ENCODE peak calls at places on chromosomes 4 and X, in four cellular contexts. One of them, this sample, is unnamed.

GRCh38 chr4:108400309-108400708 is 220.1 kb upstream of the RPL34 start:
- DNase-seq in stimulated activated naive CD8-positive, alpha-beta T cell treated with anti-CD3 and anti-CD28 coated beads, Interleukin-15, amount 100 ng/mL, for 72 hours: no peak
- DNase-seq in suprapubic skin: no peak
- DNase-seq in brain microvascular endothelial cell: no peak
- DNase-seq in this sample: no peak

GRCh38 chr4:38896940-38897339 is 29.3 kb downstream of the FAM114A1 start:
- DNase-seq in brain microvascular endothelial cell: no peak
- DNase-seq in stimulated activated naive CD8-positive, alpha-beta T cell treated with anti-CD3 and anti-CD28 coated beads, Interleukin-15, amount 100 ng/mL, for 72 hours: no peak
- DNase-seq in suprapubic skin: no peak
- DNase-seq in this sample: no peak

GRCh38 chr4:69440312-69440711 is 55.4 kb downstream of the UGT2B4 start:
- DNase-seq in brain microvascular endothelial cell: no peak
- DNase-seq in stimulated activated naive CD8-positive, alpha-beta T cell treated with anti-CD3 and anti-CD28 coated beads, Interleukin-15, amount 100 ng/mL, for 72 hours: no peak
- DNase-seq in suprapubic skin: no peak
- DNase-seq in this sample: no peak

GRCh38 chrX:55118574-55118973 is 29.8 kb downstream of the PAGE2 start:
- DNase-seq in suprapubic skin: no peak
- DNase-seq in brain microvascular endothelial cell: no peak
- DNase-seq in stimulated activated naive CD8-positive, alpha-beta T cell treated with anti-CD3 and anti-CD28 coated beads, Interleukin-15, amount 100 ng/mL, for 72 hours: no peak
- DNase-seq in this sample: no peak

GRCh38 chrX:69100478-69100877 is 64.8 kb downstream of the PJA1 start:
- DNase-seq in brain microvascular endothelial cell: no peak
- DNase-seq in stimulated activated naive CD8-positive, alpha-beta T cell treated with anti-CD3 and anti-CD28 coated beads, Interleukin-15, amount 100 ng/mL, for 72 hours: no peak
- DNase-seq in suprapubic skin: no peak
- DNase-seq in this sample: no peak

GRCh38 chr4:157282019-157282418 is 61.5 kb downstream of the GRIA2 start:
- DNase-seq in suprapubic skin: no peak
- DNase-seq in brain microvascular endothelial cell: no peak
- DNase-seq in stimulated activated naive CD8-positive, alpha-beta T cell treated with anti-CD3 and anti-CD28 coated beads, Interleukin-15, amount 100 ng/mL, for 72 hours: no peak
- DNase-seq in this sample: no peak

GRCh38 chr4:45283352-45283751 is 557.0 kb upstream of the GNPDA2 start:
- DNase-seq in stimulated activated naive CD8-positive, alpha-beta T cell treated with anti-CD3 and anti-CD28 coated beads, Interleukin-15, amount 100 ng/mL, for 72 hours: no peak
- DNase-seq in brain microvascular endothelial cell: no peak
- DNase-seq in suprapubic skin: peak
- DNase-seq in this sample: no peak

GRCh38 chrX:56795309-56795868 is 66.3 kb downstream of the NBDY start:
- DNase-seq in stimulated activated naive CD8-positive, alpha-beta T cell treated with anti-CD3 and anti-CD28 coated beads, Interleukin-15, amount 100 ng/mL, for 72 hours: no peak
- DNase-seq in brain microvascular endothelial cell: no peak
- DNase-seq in suprapubic skin: no peak
- DNase-seq in this sample: no peak

GRCh38 chrX:119477812-119478232 is 9.6 kb downstream of the SLC25A5 start:
- DNase-seq in stimulated activated naive CD8-positive, alpha-beta T cell treated with anti-CD3 and anti-CD28 coated beads, Interleukin-15, amount 100 ng/mL, for 72 hours: no peak
- DNase-seq in brain microvascular endothelial cell: peak
- DNase-seq in suprapubic skin: no peak
- DNase-seq in this sample: no peak

GRCh38 chrX:109872021-109872730 is 130.7 kb upstream of the TMEM164 start:
- DNase-seq in suprapubic skin: no peak
- DNase-seq in stimulated activated naive CD8-positive, alpha-beta T cell treated with anti-CD3 and anti-CD28 coated beads, Interleukin-15, amount 100 ng/mL, for 72 hours: no peak
- DNase-seq in brain microvascular endothelial cell: no peak
- DNase-seq in this sample: no peak

GRCh38 chr4:621296-622070 is 3.9 kb upstream of the PDE6B start:
- DNase-seq in brain microvascular endothelial cell: no peak
- DNase-seq in stimulated activated naive CD8-positive, alpha-beta T cell treated with anti-CD3 and anti-CD28 coated beads, Interleukin-15, amount 100 ng/mL, for 72 hours: no peak
- DNase-seq in suprapubic skin: peak
- DNase-seq in this sample: no peak

GRCh38 chr4:127997534-127998388 is 32.6 kb downstream of the ABHD18 start:
- DNase-seq in brain microvascular endothelial cell: no peak
- DNase-seq in stimulated activated naive CD8-positive, alpha-beta T cell treated with anti-CD3 and anti-CD28 coated beads, Interleukin-15, amount 100 ng/mL, for 72 hours: no peak
- DNase-seq in suprapubic skin: no peak
- DNase-seq in this sample: peak

GRCh38 chr4:111274486-111274885 is 651.6 kb upstream of the PITX2 start:
- DNase-seq in brain microvascular endothelial cell: no peak
- DNase-seq in suprapubic skin: no peak
- DNase-seq in stimulated activated naive CD8-positive, alpha-beta T cell treated with anti-CD3 and anti-CD28 coated beads, Interleukin-15, amount 100 ng/mL, for 72 hours: no peak
- DNase-seq in this sample: no peak

GRCh38 chr4:62004881-62005280 is 804.8 kb downstream of the ADGRL3 start:
- DNase-seq in stimulated activated naive CD8-positive, alpha-beta T cell treated with anti-CD3 and anti-CD28 coated beads, Interleukin-15, amount 100 ng/mL, for 72 hours: no peak
- DNase-seq in brain microvascular endothelial cell: no peak
- DNase-seq in suprapubic skin: no peak
- DNase-seq in this sample: no peak

GRCh38 chr4:74624351-74625151 is 169.8 kb downstream of the BTC start:
- DNase-seq in stimulated activated naive CD8-positive, alpha-beta T cell treated with anti-CD3 and anti-CD28 coated beads, Interleukin-15, amount 100 ng/mL, for 72 hours: no peak
- DNase-seq in brain microvascular endothelial cell: peak
- DNase-seq in suprapubic skin: no peak
- DNase-seq in this sample: no peak

GRCh38 chrX:130082244-130083106 is 27.8 kb downstream of the ELF4 start:
- DNase-seq in stimulated activated naive CD8-positive, alpha-beta T cell treated with anti-CD3 and anti-CD28 coated beads, Interleukin-15, amount 100 ng/mL, for 72 hours: peak
- DNase-seq in suprapubic skin: no peak
- DNase-seq in brain microvascular endothelial cell: no peak
- DNase-seq in this sample: peak

GRCh38 chrX:123399709-123400108 is 215.6 kb downstream of the GRIA3 start:
- DNase-seq in brain microvascular endothelial cell: no peak
- DNase-seq in stimulated activated naive CD8-positive, alpha-beta T cell treated with anti-CD3 and anti-CD28 coated beads, Interleukin-15, amount 100 ng/mL, for 72 hours: no peak
- DNase-seq in suprapubic skin: no peak
- DNase-seq in this sample: no peak

GRCh38 chr4:108885211-108885610 is 122.4 kb upstream of the ETNPPL start:
- DNase-seq in suprapubic skin: no peak
- DNase-seq in stimulated activated naive CD8-positive, alpha-beta T cell treated with anti-CD3 and anti-CD28 coated beads, Interleukin-15, amount 100 ng/mL, for 72 hours: no peak
- DNase-seq in brain microvascular endothelial cell: peak
- DNase-seq in this sample: no peak

GRCh38 chr4:3287972-3288570 is 4.8 kb upstream of the RGS12 start:
- DNase-seq in suprapubic skin: peak
- DNase-seq in brain microvascular endothelial cell: no peak
- DNase-seq in stimulated activated naive CD8-positive, alpha-beta T cell treated with anti-CD3 and anti-CD28 coated beads, Interleukin-15, amount 100 ng/mL, for 72 hours: peak
- DNase-seq in this sample: no peak

GRCh38 chr4:141417387-141417786 is 196.7 kb downstream of the ZNF330 start:
- DNase-seq in suprapubic skin: no peak
- DNase-seq in stimulated activated naive CD8-positive, alpha-beta T cell treated with anti-CD3 and anti-CD28 coated beads, Interleukin-15, amount 100 ng/mL, for 72 hours: no peak
- DNase-seq in brain microvascular endothelial cell: peak
- DNase-seq in this sample: no peak

GRCh38 chr4:1521821-1522361 is 115.6 kb upstream of the NKX1-1 start:
- DNase-seq in suprapubic skin: no peak
- DNase-seq in stimulated activated naive CD8-positive, alpha-beta T cell treated with anti-CD3 and anti-CD28 coated beads, Interleukin-15, amount 100 ng/mL, for 72 hours: no peak
- DNase-seq in brain microvascular endothelial cell: no peak
- DNase-seq in this sample: no peak

GRCh38 chr4:8765084-8765483 is 106.6 kb downstream of the HMX1 start:
- DNase-seq in stimulated activated naive CD8-positive, alpha-beta T cell treated with anti-CD3 and anti-CD28 coated beads, Interleukin-15, amount 100 ng/mL, for 72 hours: no peak
- DNase-seq in brain microvascular endothelial cell: no peak
- DNase-seq in suprapubic skin: peak
- DNase-seq in this sample: no peak

GRCh38 chrX:129945131-129945530 is 37.3 kb upstream of the BCORL1 start:
- DNase-seq in suprapubic skin: no peak
- DNase-seq in stimulated activated naive CD8-positive, alpha-beta T cell treated with anti-CD3 and anti-CD28 coated beads, Interleukin-15, amount 100 ng/mL, for 72 hours: no peak
- DNase-seq in brain microvascular endothelial cell: no peak
- DNase-seq in this sample: no peak

GRCh38 chrX:31499120-31499519 is 427.3 kb upstream of the FTHL17 start:
- DNase-seq in stimulated activated naive CD8-positive, alpha-beta T cell treated with anti-CD3 and anti-CD28 coated beads, Interleukin-15, amount 100 ng/mL, for 72 hours: no peak
- DNase-seq in brain microvascular endothelial cell: peak
- DNase-seq in suprapubic skin: no peak
- DNase-seq in this sample: no peak

GRCh38 chr4:108385076-108385475 is 216.3 kb upstream of the LEF1 start:
- DNase-seq in brain microvascular endothelial cell: no peak
- DNase-seq in suprapubic skin: no peak
- DNase-seq in stimulated activated naive CD8-positive, alpha-beta T cell treated with anti-CD3 and anti-CD28 coated beads, Interleukin-15, amount 100 ng/mL, for 72 hours: no peak
- DNase-seq in this sample: no peak

GRCh38 chr4:187612211-187612780 is 383.3 kb upstream of the ZFP42 start:
- DNase-seq in suprapubic skin: no peak
- DNase-seq in stimulated activated naive CD8-positive, alpha-beta T cell treated with anti-CD3 and anti-CD28 coated beads, Interleukin-15, amount 100 ng/mL, for 72 hours: no peak
- DNase-seq in brain microvascular endothelial cell: no peak
- DNase-seq in this sample: no peak

GRCh38 chr4:7296661-7297335 is 104.5 kb downstream of the SORCS2 start:
- DNase-seq in brain microvascular endothelial cell: no peak
- DNase-seq in stimulated activated naive CD8-positive, alpha-beta T cell treated with anti-CD3 and anti-CD28 coated beads, Interleukin-15, amount 100 ng/mL, for 72 hours: no peak
- DNase-seq in suprapubic skin: no peak
- DNase-seq in this sample: no peak

GRCh38 chr4:86220137-86220536 is 139.7 kb downstream of the MAPK10 start:
- DNase-seq in suprapubic skin: no peak
- DNase-seq in brain microvascular endothelial cell: no peak
- DNase-seq in stimulated activated naive CD8-positive, alpha-beta T cell treated with anti-CD3 and anti-CD28 coated beads, Interleukin-15, amount 100 ng/mL, for 72 hours: no peak
- DNase-seq in this sample: no peak

GRCh38 chrX:153829549-153829798 is 870 bp downstream of the PDZD4 start:
- DNase-seq in stimulated activated naive CD8-positive, alpha-beta T cell treated with anti-CD3 and anti-CD28 coated beads, Interleukin-15, amount 100 ng/mL, for 72 hours: no peak
- DNase-seq in suprapubic skin: no peak
- DNase-seq in brain microvascular endothelial cell: no peak
- DNase-seq in this sample: no peak

GRCh38 chrX:22541926-22542325 is 269.2 kb downstream of the CBLL2 start:
- DNase-seq in brain microvascular endothelial cell: no peak
- DNase-seq in stimulated activated naive CD8-positive, alpha-beta T cell treated with anti-CD3 and anti-CD28 coated beads, Interleukin-15, amount 100 ng/mL, for 72 hours: no peak
- DNase-seq in suprapubic skin: no peak
- DNase-seq in this sample: no peak

GRCh38 chr4:155608231-155608885 is 58.3 kb upstream of the GUCY1A1 start:
- DNase-seq in suprapubic skin: no peak
- DNase-seq in stimulated activated naive CD8-positive, alpha-beta T cell treated with anti-CD3 and anti-CD28 coated beads, Interleukin-15, amount 100 ng/mL, for 72 hours: no peak
- DNase-seq in brain microvascular endothelial cell: peak
- DNase-seq in this sample: no peak

GRCh38 chr4:150581611-150582010 is 340 bp upstream of the MAB21L2 start:
- DNase-seq in brain microvascular endothelial cell: peak
- DNase-seq in stimulated activated naive CD8-positive, alpha-beta T cell treated with anti-CD3 and anti-CD28 coated beads, Interleukin-15, amount 100 ng/mL, for 72 hours: no peak
- DNase-seq in suprapubic skin: no peak
- DNase-seq in this sample: no peak

GRCh38 chr4:40607224-40607623 is 22.4 kb downstream of the RBM47 start:
- DNase-seq in suprapubic skin: no peak
- DNase-seq in stimulated activated naive CD8-positive, alpha-beta T cell treated with anti-CD3 and anti-CD28 coated beads, Interleukin-15, amount 100 ng/mL, for 72 hours: no peak
- DNase-seq in brain microvascular endothelial cell: no peak
- DNase-seq in this sample: no peak

GRCh38 chr4:88378691-88379559 is at the start of gene HERC6:
- DNase-seq in suprapubic skin: peak
- DNase-seq in brain microvascular endothelial cell: peak
- DNase-seq in stimulated activated naive CD8-positive, alpha-beta T cell treated with anti-CD3 and anti-CD28 coated beads, Interleukin-15, amount 100 ng/mL, for 72 hours: peak
- DNase-seq in this sample: peak

GRCh38 chrX:119067023-119067739 is 5.6 kb upstream of the CT47C1 start:
- DNase-seq in brain microvascular endothelial cell: peak
- DNase-seq in stimulated activated naive CD8-positive, alpha-beta T cell treated with anti-CD3 and anti-CD28 coated beads, Interleukin-15, amount 100 ng/mL, for 72 hours: peak
- DNase-seq in suprapubic skin: no peak
- DNase-seq in this sample: peak

GRCh38 chrX:115459883-115460564 is 101.0 kb upstream of the PLS3 start:
- DNase-seq in stimulated activated naive CD8-positive, alpha-beta T cell treated with anti-CD3 and anti-CD28 coated beads, Interleukin-15, amount 100 ng/mL, for 72 hours: no peak
- DNase-seq in suprapubic skin: no peak
- DNase-seq in brain microvascular endothelial cell: no peak
- DNase-seq in this sample: no peak

GRCh38 chr4:112563431-112564200 is 47.6 kb upstream of the NEUROG2 start:
- DNase-seq in brain microvascular endothelial cell: no peak
- DNase-seq in suprapubic skin: no peak
- DNase-seq in stimulated activated naive CD8-positive, alpha-beta T cell treated with anti-CD3 and anti-CD28 coated beads, Interleukin-15, amount 100 ng/mL, for 72 hours: no peak
- DNase-seq in this sample: no peak

GRCh38 chrX:1477801-1478458 is 25.2 kb upstream of the ASMTL start:
- DNase-seq in brain microvascular endothelial cell: no peak
- DNase-seq in stimulated activated naive CD8-positive, alpha-beta T cell treated with anti-CD3 and anti-CD28 coated beads, Interleukin-15, amount 100 ng/mL, for 72 hours: peak
- DNase-seq in suprapubic skin: no peak
- DNase-seq in this sample: no peak